ENCODE peak calls at places on chromosomes 2 and 18, in four cellular contexts. One of them, this sample, is unnamed.

GRCh38 chr2:238141541-238142318 is 3.3 kb downstream of the KLHL30 start:
- DNase-seq in EL: peak
- DNase-seq in HT-29: peak
- DNase-seq in AML-193: peak
- DNase-seq in this sample: peak

GRCh38 chr2:61536086-61536722 is 2.0 kb downstream of the XPO1 start:
- DNase-seq in EL: peak
- DNase-seq in HT-29: no peak
- DNase-seq in AML-193: no peak
- DNase-seq in this sample: peak

GRCh38 chr2:144415381-144415780 is 104.5 kb downstream of the ZEB2 start:
- DNase-seq in EL: no peak
- DNase-seq in HT-29: no peak
- DNase-seq in AML-193: no peak
- DNase-seq in this sample: no peak

GRCh38 chr2:38626326-38627031 is 23.8 kb upstream of the HNRNPLL start:
- DNase-seq in EL: no peak
- DNase-seq in HT-29: no peak
- DNase-seq in AML-193: no peak
- DNase-seq in this sample: no peak

GRCh38 chr18:69718912-69719547 is 228.6 kb downstream of the CD226 start:
- DNase-seq in EL: no peak
- DNase-seq in HT-29: no peak
- DNase-seq in AML-193: no peak
- DNase-seq in this sample: no peak

GRCh38 chr2:45069711-45070664 is 60.7 kb upstream of the SIX2 start:
- DNase-seq in EL: no peak
- DNase-seq in HT-29: no peak
- DNase-seq in AML-193: no peak
- DNase-seq in this sample: no peak

GRCh38 chr2:120503793-120504571 is 158.0 kb downstream of the INHBB start:
- DNase-seq in EL: peak
- DNase-seq in HT-29: no peak
- DNase-seq in AML-193: no peak
- DNase-seq in this sample: peak

GRCh38 chr18:38011446-38011845 is 445.8 kb upstream of the CELF4 start:
- DNase-seq in EL: no peak
- DNase-seq in HT-29: no peak
- DNase-seq in AML-193: no peak
- DNase-seq in this sample: no peak

GRCh38 chr2:105378921-105379383 is 19.9 kb downstream of the FHL2 start:
- DNase-seq in EL: no peak
- DNase-seq in HT-29: no peak
- DNase-seq in AML-193: no peak
- DNase-seq in this sample: no peak

GRCh38 chr2:237202288-237203030 is 116.8 kb downstream of the COPS8 start:
- DNase-seq in EL: no peak
- DNase-seq in HT-29: no peak
- DNase-seq in AML-193: no peak
- DNase-seq in this sample: no peak

GRCh38 chr2:197360744-197361156 is 50.2 kb upstream of the ANKRD44 start:
- DNase-seq in EL: peak
- DNase-seq in HT-29: no peak
- DNase-seq in AML-193: no peak
- DNase-seq in this sample: no peak

GRCh38 chr2:218830526-218831306 is 887 bp downstream of the PRKAG3 start:
- DNase-seq in EL: no peak
- DNase-seq in HT-29: no peak
- DNase-seq in AML-193: no peak
- DNase-seq in this sample: no peak

GRCh38 chr2:4862031-4862430 is 830.2 kb upstream of the SOX11 start:
- DNase-seq in EL: no peak
- DNase-seq in HT-29: no peak
- DNase-seq in AML-193: no peak
- DNase-seq in this sample: no peak

GRCh38 chr2:154556146-154556545 is 142.3 kb upstream of the KCNJ3 start:
- DNase-seq in EL: no peak
- DNase-seq in HT-29: no peak
- DNase-seq in AML-193: no peak
- DNase-seq in this sample: no peak

GRCh38 chr18:50268022-50268747 is 1.9 kb upstream of the CFAP53 start:
- DNase-seq in EL: peak
- DNase-seq in HT-29: no peak
- DNase-seq in AML-193: no peak
- DNase-seq in this sample: peak

GRCh38 chr2:74233648-74234047 is 35.2 kb downstream of the MTHFD2 start:
- DNase-seq in EL: no peak
- DNase-seq in HT-29: no peak
- DNase-seq in AML-193: no peak
- DNase-seq in this sample: no peak

GRCh38 chr2:192448881-192449280 is 254.1 kb upstream of the TMEFF2 start:
- DNase-seq in EL: no peak
- DNase-seq in HT-29: no peak
- DNase-seq in AML-193: no peak
- DNase-seq in this sample: no peak

GRCh38 chr2:105398522-105399206 is at the start of gene FHL2:
- DNase-seq in EL: peak
- DNase-seq in HT-29: peak
- DNase-seq in AML-193: no peak
- DNase-seq in this sample: peak

GRCh38 chr2:161992526-161992925 is 81.5 kb downstream of the DPP4 start:
- DNase-seq in EL: no peak
- DNase-seq in HT-29: no peak
- DNase-seq in AML-193: no peak
- DNase-seq in this sample: no peak

GRCh38 chr2:10305715-10306114 is 3.0 kb downstream of the HPCAL1 start:
- DNase-seq in EL: no peak
- DNase-seq in HT-29: no peak
- DNase-seq in AML-193: peak
- DNase-seq in this sample: peak

GRCh38 chr18:9731380-9731779 is 23.3 kb downstream of the RAB31 start:
- DNase-seq in EL: peak
- DNase-seq in HT-29: no peak
- DNase-seq in AML-193: no peak
- DNase-seq in this sample: no peak

GRCh38 chr2:159015823-159016222 is 47.4 kb downstream of the TANC1 start:
- DNase-seq in EL: no peak
- DNase-seq in HT-29: no peak
- DNase-seq in AML-193: no peak
- DNase-seq in this sample: no peak

GRCh38 chr2:57936216-57936615 is 110.4 kb upstream of the VRK2 start:
- DNase-seq in EL: peak
- DNase-seq in HT-29: no peak
- DNase-seq in AML-193: no peak
- DNase-seq in this sample: no peak

GRCh38 chr2:217900010-217900779 is 102.6 kb downstream of the TNS1 start:
- DNase-seq in EL: no peak
- DNase-seq in HT-29: peak
- DNase-seq in AML-193: no peak
- DNase-seq in this sample: no peak

GRCh38 chr2:127174176-127174575 is 45.9 kb downstream of the CYP27C1 start:
- DNase-seq in EL: peak
- DNase-seq in HT-29: peak
- DNase-seq in AML-193: no peak
- DNase-seq in this sample: peak

GRCh38 chr2:54722641-54723299 is 692 bp upstream of the EML6 start:
- DNase-seq in EL: peak
- DNase-seq in HT-29: no peak
- DNase-seq in AML-193: no peak
- DNase-seq in this sample: peak

GRCh38 chr2:172233947-172234715 is 131.4 kb upstream of the DLX2 start:
- DNase-seq in EL: no peak
- DNase-seq in HT-29: no peak
- DNase-seq in AML-193: no peak
- DNase-seq in this sample: no peak

GRCh38 chr2:37154790-37155189 is 2.0 kb downstream of the EIF2AK2 start:
- DNase-seq in EL: no peak
- DNase-seq in HT-29: no peak
- DNase-seq in AML-193: peak
- DNase-seq in this sample: no peak

GRCh38 chr18:44917865-44918476 is 237.3 kb downstream of the SETBP1 start:
- DNase-seq in EL: no peak
- DNase-seq in HT-29: no peak
- DNase-seq in AML-193: no peak
- DNase-seq in this sample: no peak

GRCh38 chr2:111905990-111906735 is 7.8 kb downstream of the MERTK start:
- DNase-seq in EL: peak
- DNase-seq in HT-29: no peak
- DNase-seq in AML-193: no peak
- DNase-seq in this sample: no peak

GRCh38 chr18:55465313-55465712 is 122.7 kb downstream of the TCF4 start:
- DNase-seq in EL: no peak
- DNase-seq in HT-29: no peak
- DNase-seq in AML-193: no peak
- DNase-seq in this sample: no peak

GRCh38 chr2:242085941-242086621 is 216.6 kb downstream of the RTP5 start:
- DNase-seq in EL: peak
- DNase-seq in HT-29: peak
- DNase-seq in AML-193: peak
- DNase-seq in this sample: no peak

GRCh38 chr2:176066645-176067586 is 16.8 kb downstream of the EVX2 start:
- DNase-seq in EL: no peak
- DNase-seq in HT-29: no peak
- DNase-seq in AML-193: no peak
- DNase-seq in this sample: no peak

GRCh38 chr2:47534179-47534919 is 131.4 kb downstream of the MSH2 start:
- DNase-seq in EL: peak
- DNase-seq in HT-29: no peak
- DNase-seq in AML-193: no peak
- DNase-seq in this sample: peak

GRCh38 chr2:10864888-10865551 is 46.7 kb upstream of the KCNF1 start:
- DNase-seq in EL: no peak
- DNase-seq in HT-29: no peak
- DNase-seq in AML-193: no peak
- DNase-seq in this sample: no peak